ENCODE peak calls at places on chromosomes 16 and 17, in five cellular contexts. One of them, this sample, is unnamed.

GRCh38 chr17:17393976-17394375 is 82.8 kb upstream of the MED9 start:
- DNase-seq in left ventricle myocardium inferior: no peak
- DNase-seq in heart right ventricle: no peak
- DNase-seq in A549: no peak
- DNase-seq in CD14-positive monocyte: no peak
- DNase-seq in this sample: no peak

GRCh38 chr17:8681175-8681949 is 50.8 kb upstream of the MYH10 start:
- DNase-seq in CD14-positive monocyte: no peak
- DNase-seq in left ventricle myocardium inferior: peak; percentile 31
- DNase-seq in A549: no peak
- DNase-seq in heart right ventricle: peak; percentile 22
- DNase-seq in this sample: no peak

GRCh38 chr17:35011671-35012216 is 31.4 kb downstream of the LIG3 start:
- DNase-seq in A549: no peak
- DNase-seq in heart right ventricle: no peak
- DNase-seq in left ventricle myocardium inferior: no peak
- DNase-seq in CD14-positive monocyte: no peak
- DNase-seq in this sample: no peak

GRCh38 chr17:28350271-28350670 is 7.1 kb downstream of the POLDIP2 start:
- DNase-seq in left ventricle myocardium inferior: no peak
- DNase-seq in A549: no peak
- DNase-seq in heart right ventricle: no peak
- DNase-seq in CD14-positive monocyte: no peak
- DNase-seq in this sample: no peak

GRCh38 chr17:47208744-47209488 is at the start of gene MYL4:
- DNase-seq in heart right ventricle: no peak
- DNase-seq in CD14-positive monocyte: no peak
- DNase-seq in left ventricle myocardium inferior: no peak
- DNase-seq in A549: no peak
- DNase-seq in this sample: no peak

GRCh38 chr17:31559647-31560501 is 168.4 kb downstream of the RAB11FIP4 start:
- DNase-seq in CD14-positive monocyte: no peak
- DNase-seq in A549: peak; percentile 22
- DNase-seq in left ventricle myocardium inferior: no peak
- DNase-seq in heart right ventricle: peak; percentile 50
- DNase-seq in this sample: peak; percentile 22

GRCh38 chr17:58120195-58120822 is 27.9 kb upstream of the OR4D1 start:
- DNase-seq in heart right ventricle: no peak
- DNase-seq in CD14-positive monocyte: no peak
- DNase-seq in A549: peak; percentile 65
- DNase-seq in left ventricle myocardium inferior: no peak
- DNase-seq in this sample: peak; percentile 64

GRCh38 chr17:44794699-44795413 is 35.2 kb downstream of the GJC1 start:
- DNase-seq in heart right ventricle: no peak
- DNase-seq in CD14-positive monocyte: peak; percentile 76
- DNase-seq in left ventricle myocardium inferior: no peak
- DNase-seq in A549: peak; percentile 84
- DNase-seq in this sample: no peak

GRCh38 chr17:40596261-40596919 is 31.1 kb upstream of the CCR7 start:
- DNase-seq in heart right ventricle: no peak
- DNase-seq in A549: peak; percentile 98
- DNase-seq in CD14-positive monocyte: no peak
- DNase-seq in left ventricle myocardium inferior: no peak
- DNase-seq in this sample: no peak

GRCh38 chr16:48180868-48181480 is 25.2 kb upstream of the ABCC12 start:
- DNase-seq in CD14-positive monocyte: no peak
- DNase-seq in heart right ventricle: no peak
- DNase-seq in A549: no peak
- DNase-seq in left ventricle myocardium inferior: no peak
- DNase-seq in this sample: no peak

GRCh38 chr16:72819345-72819744 is 228.6 kb downstream of the ZFHX3 start:
- DNase-seq in A549: no peak
- DNase-seq in heart right ventricle: no peak
- DNase-seq in CD14-positive monocyte: no peak
- DNase-seq in left ventricle myocardium inferior: no peak
- DNase-seq in this sample: no peak

GRCh38 chr16:17369441-17369951 is 101.3 kb downstream of the XYLT1 start:
- DNase-seq in CD14-positive monocyte: peak; percentile 85
- DNase-seq in heart right ventricle: peak; percentile 52
- DNase-seq in A549: no peak
- DNase-seq in left ventricle myocardium inferior: peak; percentile 40
- DNase-seq in this sample: no peak

GRCh38 chr17:82384730-82385429 is 13.3 kb downstream of the UTS2R start:
- DNase-seq in A549: peak; percentile 60
- DNase-seq in heart right ventricle: peak; percentile 58
- DNase-seq in left ventricle myocardium inferior: peak; percentile 79
- DNase-seq in CD14-positive monocyte: no peak
- DNase-seq in this sample: no peak

GRCh38 chr17:68356520-68356919 is 65.2 kb downstream of the ARSG start:
- DNase-seq in CD14-positive monocyte: peak; percentile 46
- DNase-seq in heart right ventricle: no peak
- DNase-seq in left ventricle myocardium inferior: no peak
- DNase-seq in A549: no peak
- DNase-seq in this sample: no peak

GRCh38 chr17:50290074-50290702 is 15.9 kb downstream of the TMEM92 start:
- DNase-seq in A549: peak; percentile 87
- DNase-seq in heart right ventricle: peak; percentile 46
- DNase-seq in CD14-positive monocyte: peak; percentile 87
- DNase-seq in left ventricle myocardium inferior: peak; percentile 61
- DNase-seq in this sample: no peak

GRCh38 chr17:59844884-59845594 is 47.7 kb downstream of the TUBD1 start:
- DNase-seq in A549: peak; percentile 89
- DNase-seq in CD14-positive monocyte: no peak
- DNase-seq in left ventricle myocardium inferior: no peak
- DNase-seq in heart right ventricle: no peak
- DNase-seq in this sample: no peak

GRCh38 chr16:24681793-24682192 is 47.7 kb upstream of the TNRC6A start:
- DNase-seq in CD14-positive monocyte: no peak
- DNase-seq in left ventricle myocardium inferior: no peak
- DNase-seq in heart right ventricle: no peak
- DNase-seq in A549: peak; percentile 55
- DNase-seq in this sample: no peak

GRCh38 chr17:57086069-57086930 is 1.3 kb downstream of the AKAP1 start:
- DNase-seq in CD14-positive monocyte: no peak
- DNase-seq in A549: peak; percentile 52
- DNase-seq in heart right ventricle: peak; percentile 43
- DNase-seq in left ventricle myocardium inferior: no peak
- DNase-seq in this sample: peak; percentile 28

GRCh38 chr17:57957886-57958285 is 2.7 kb upstream of the CUEDC1 start:
- DNase-seq in heart right ventricle: no peak
- DNase-seq in A549: no peak
- DNase-seq in left ventricle myocardium inferior: no peak
- DNase-seq in CD14-positive monocyte: no peak
- DNase-seq in this sample: no peak

GRCh38 chr17:49219987-49220386 is 9.5 kb downstream of the ABI3 start:
- DNase-seq in left ventricle myocardium inferior: no peak
- DNase-seq in heart right ventricle: no peak
- DNase-seq in CD14-positive monocyte: no peak
- DNase-seq in A549: no peak
- DNase-seq in this sample: no peak

GRCh38 chr16:15648135-15648730 is 1.8 kb upstream of the NDE1 start:
- DNase-seq in CD14-positive monocyte: no peak
- DNase-seq in A549: no peak
- DNase-seq in left ventricle myocardium inferior: no peak
- DNase-seq in heart right ventricle: no peak
- DNase-seq in this sample: no peak

GRCh38 chr16:4675864-4676786 is 17.2 kb upstream of the NUDT16L1 start:
- DNase-seq in heart right ventricle: no peak
- DNase-seq in A549: no peak
- DNase-seq in left ventricle myocardium inferior: no peak
- DNase-seq in CD14-positive monocyte: no peak
- DNase-seq in this sample: no peak

GRCh38 chr17:39742856-39743436 is 5.2 kb downstream of the GRB7 start:
- DNase-seq in A549: no peak
- DNase-seq in heart right ventricle: no peak
- DNase-seq in left ventricle myocardium inferior: no peak
- DNase-seq in CD14-positive monocyte: no peak
- DNase-seq in this sample: no peak

GRCh38 chr16:53065436-53066165 is 10.8 kb downstream of the CHD9 start:
- DNase-seq in heart right ventricle: no peak
- DNase-seq in A549: no peak
- DNase-seq in left ventricle myocardium inferior: no peak
- DNase-seq in CD14-positive monocyte: no peak
- DNase-seq in this sample: no peak

GRCh38 chr17:80899402-80900268 is 92.0 kb upstream of the CHMP6 start:
- DNase-seq in A549: peak; percentile 60
- DNase-seq in CD14-positive monocyte: peak; percentile 69
- DNase-seq in left ventricle myocardium inferior: no peak
- DNase-seq in heart right ventricle: no peak
- DNase-seq in this sample: peak; percentile 65

GRCh38 chr17:57832711-57833596 is 16.9 kb downstream of the MRPS23 start:
- DNase-seq in left ventricle myocardium inferior: peak; percentile 61
- DNase-seq in CD14-positive monocyte: peak; percentile 60
- DNase-seq in heart right ventricle: peak; percentile 55
- DNase-seq in A549: peak; percentile 68
- DNase-seq in this sample: peak; percentile 66

DNA sequence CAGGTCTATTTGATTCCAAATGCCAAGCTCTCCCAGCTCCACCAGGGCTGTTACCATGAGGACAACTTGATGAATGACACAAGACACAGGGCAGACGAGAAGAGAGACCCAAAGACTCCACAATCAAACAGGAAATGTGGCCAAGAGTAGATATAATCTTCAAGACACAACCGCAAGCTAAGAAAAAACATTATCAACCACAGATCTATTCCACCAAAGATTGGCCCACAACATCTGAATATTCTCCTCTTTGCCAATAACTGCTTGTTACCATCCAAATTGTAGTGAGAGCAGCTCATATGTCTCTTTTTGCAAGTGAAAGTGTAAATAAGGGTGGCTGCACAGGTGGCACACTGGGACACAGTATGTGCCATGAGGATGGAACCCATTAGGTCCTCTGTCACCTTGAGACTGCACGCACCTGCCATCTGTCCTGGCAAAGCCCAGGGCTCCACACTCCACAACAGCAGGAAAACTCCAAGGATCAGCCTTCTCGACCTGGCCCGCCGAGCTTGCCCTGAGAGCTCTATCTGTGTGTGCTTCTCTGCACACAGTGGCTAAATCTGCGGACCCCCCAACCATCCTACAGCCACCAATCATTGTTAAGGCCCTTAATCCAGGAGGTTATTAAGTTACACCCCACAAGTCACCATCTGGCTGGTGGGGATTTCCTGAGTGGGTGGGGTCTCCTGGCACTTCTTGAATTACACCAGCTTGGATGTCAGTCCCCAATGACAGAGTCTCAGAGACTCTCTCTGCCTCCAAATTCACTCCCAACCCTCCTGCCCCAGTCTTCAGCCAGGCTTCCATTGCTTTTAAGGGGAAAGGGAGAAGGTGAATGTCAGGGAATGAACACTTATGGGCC is 50.5 kb downstream of the DYNLRB2 start:
- DNase-seq in heart right ventricle: no peak
- DNase-seq in CD14-positive monocyte: no peak
- DNase-seq in left ventricle myocardium inferior: no peak
- DNase-seq in A549: no peak
- DNase-seq in this sample: no peak
- TF ChIP-seq CTCF in heart right ventricle: no peak
- TF ChIP-seq CTCF in CD14-positive monocyte: no peak
- TF ChIP-seq CTCF in left ventricle myocardium inferior: no peak
- TF ChIP-seq CTCF in A549: no peak
- TF ChIP-seq CTCF in this sample: no peak

GRCh38 chr17:63985387-63986140 is 12.6 kb upstream of the PRR29 start:
- DNase-seq in CD14-positive monocyte: no peak
- DNase-seq in left ventricle myocardium inferior: no peak
- DNase-seq in heart right ventricle: no peak
- DNase-seq in A549: no peak
- DNase-seq in this sample: no peak

GRCh38 chr17:63983326-63983725 is 10.6 kb upstream of the SCN4A start:
- DNase-seq in A549: no peak
- DNase-seq in left ventricle myocardium inferior: peak; percentile 42
- DNase-seq in CD14-positive monocyte: no peak
- DNase-seq in heart right ventricle: peak; percentile 65
- DNase-seq in this sample: no peak

GRCh38 chr17:63986842-63987615 is 11.1 kb upstream of the PRR29 start:
- DNase-seq in CD14-positive monocyte: no peak
- DNase-seq in left ventricle myocardium inferior: no peak
- DNase-seq in heart right ventricle: peak; percentile 40
- DNase-seq in A549: no peak
- DNase-seq in this sample: no peak

GRCh38 chr17:63984206-63984605 is 11.5 kb upstream of the SCN4A start:
- DNase-seq in CD14-positive monocyte: no peak
- DNase-seq in left ventricle myocardium inferior: no peak
- DNase-seq in A549: no peak
- DNase-seq in heart right ventricle: no peak
- DNase-seq in this sample: no peak

GRCh38 chr17:63984651-63985386 is 12.1 kb upstream of the SCN4A start:
- DNase-seq in left ventricle myocardium inferior: no peak
- DNase-seq in heart right ventricle: peak; percentile 52
- DNase-seq in A549: peak; percentile 41
- DNase-seq in CD14-positive monocyte: peak; percentile 81
- DNase-seq in this sample: no peak
- TF ChIP-seq CTCF in left ventricle myocardium inferior: no peak
- TF ChIP-seq CTCF in heart right ventricle: no peak
- TF ChIP-seq CTCF in A549: no peak
- TF ChIP-seq CTCF in CD14-positive monocyte: no peak
- TF ChIP-seq CTCF in this sample: no peak

GRCh38 chr17:78707016-78707415 is 75.1 kb downstream of the CYTH1 start:
- DNase-seq in left ventricle myocardium inferior: no peak
- DNase-seq in A549: peak; percentile 27
- DNase-seq in CD14-positive monocyte: no peak
- DNase-seq in heart right ventricle: no peak
- DNase-seq in this sample: no peak

GRCh38 chr17:78705071-78705470 is 77.0 kb downstream of the CYTH1 start:
- DNase-seq in A549: no peak
- DNase-seq in heart right ventricle: no peak
- DNase-seq in CD14-positive monocyte: no peak
- DNase-seq in left ventricle myocardium inferior: peak; percentile 37
- DNase-seq in this sample: no peak

GRCh38 chr17:78704594-78704993 is 77.5 kb downstream of the CYTH1 start:
- DNase-seq in A549: no peak
- DNase-seq in heart right ventricle: no peak
- DNase-seq in left ventricle myocardium inferior: no peak
- DNase-seq in CD14-positive monocyte: no peak
- DNase-seq in this sample: no peak

GRCh38 chr17:78707923-78708322 is 74.2 kb downstream of the CYTH1 start:
- DNase-seq in CD14-positive monocyte: no peak
- DNase-seq in left ventricle myocardium inferior: no peak
- DNase-seq in heart right ventricle: no peak
- DNase-seq in A549: no peak
- DNase-seq in this sample: no peak

GRCh38 chr17:78706271-78706915 is 75.7 kb downstream of the CYTH1 start:
- DNase-seq in A549: peak; percentile 79
- DNase-seq in CD14-positive monocyte: no peak
- DNase-seq in left ventricle myocardium inferior: no peak
- DNase-seq in heart right ventricle: no peak
- DNase-seq in this sample: no peak
- TF ChIP-seq CTCF in A549: no peak
- TF ChIP-seq CTCF in CD14-positive monocyte: no peak
- TF ChIP-seq CTCF in left ventricle myocardium inferior: no peak
- TF ChIP-seq CTCF in heart right ventricle: no peak
- TF ChIP-seq CTCF in this sample: no peak

DNA sequence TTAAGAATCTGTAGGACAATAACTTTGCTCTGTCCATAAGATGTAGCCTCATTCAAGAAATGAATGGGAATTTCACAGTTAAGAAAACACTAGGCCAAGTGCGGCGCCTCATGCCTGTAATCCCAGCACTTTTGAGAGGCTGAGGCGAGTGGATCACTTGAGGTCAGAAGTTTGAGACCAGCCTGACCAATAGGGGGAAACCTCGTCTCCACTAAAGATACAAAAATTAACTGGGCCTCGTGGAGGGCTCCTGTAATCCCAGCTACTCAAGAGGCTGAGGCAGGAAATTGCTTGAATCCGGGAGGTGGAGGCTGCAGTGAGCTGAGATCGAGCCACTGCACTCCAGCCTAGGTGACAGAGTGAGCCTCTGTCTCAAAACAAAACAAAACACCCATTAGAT is 19.9 kb upstream of the RSL1D1 start:
- DNase-seq in CD14-positive monocyte: no peak
- DNase-seq in heart right ventricle: no peak
- DNase-seq in A549: peak; percentile 53
- DNase-seq in left ventricle myocardium inferior: no peak
- DNase-seq in this sample: peak; percentile 45
- TF ChIP-seq CTCF in CD14-positive monocyte: peak; percentile 21
- TF ChIP-seq CTCF in heart right ventricle: peak; percentile 25
- TF ChIP-seq CTCF in A549: peak; percentile 16
- TF ChIP-seq CTCF in left ventricle myocardium inferior: peak; percentile 27
- TF ChIP-seq CTCF in this sample: peak; percentile 20

This sample was measured in endothelial cell.